ENCODE peak calls at places on chromosomes 12 and 14, in nine cellular contexts. One of them, this sample, is unnamed.

GRCh38 chr12:69027411-69027811 is 94.4 kb upstream of the CPM start:
- DNase-seq in small intestine: no peak
- DNase-seq in IMR-90: peak
- DNase-seq in adrenal gland: no peak
- DNase-seq in tibial nerve: no peak
- DNase-seq in A673: no peak
- DNase-seq in psoas muscle: no peak
- DNase-seq in GM23338: no peak
- DNase-seq in pancreas: no peak
- DNase-seq in this sample: no peak

GRCh38 chr12:42469355-42470006 is 120.1 kb downstream of the PRICKLE1 start:
- DNase-seq in psoas muscle: no peak
- DNase-seq in IMR-90: no peak
- DNase-seq in tibial nerve: no peak
- DNase-seq in pancreas: no peak
- DNase-seq in small intestine: no peak
- DNase-seq in GM23338: no peak
- DNase-seq in A673: no peak
- DNase-seq in adrenal gland: no peak
- DNase-seq in this sample: no peak

GRCh38 chr14:93903342-93904184 is 23.6 kb upstream of the FAM181A start:
- DNase-seq in tibial nerve: no peak
- DNase-seq in adrenal gland: no peak
- DNase-seq in small intestine: no peak
- DNase-seq in pancreas: no peak
- DNase-seq in GM23338: peak
- DNase-seq in IMR-90: no peak
- DNase-seq in psoas muscle: no peak
- DNase-seq in A673: no peak
- DNase-seq in this sample: peak

GRCh38 chr14:69260979-69261605 is 1.1 kb downstream of the GALNT16 start:
- DNase-seq in tibial nerve: no peak
- DNase-seq in IMR-90: no peak
- DNase-seq in small intestine: peak
- DNase-seq in GM23338: peak
- DNase-seq in A673: no peak
- DNase-seq in pancreas: peak
- DNase-seq in adrenal gland: peak
- DNase-seq in psoas muscle: peak
- DNase-seq in this sample: peak

GRCh38 chr12:92297405-92297804 is 151.8 kb upstream of the BTG1 start:
- DNase-seq in small intestine: no peak
- DNase-seq in adrenal gland: no peak
- DNase-seq in psoas muscle: no peak
- DNase-seq in A673: peak
- DNase-seq in pancreas: no peak
- DNase-seq in GM23338: no peak
- DNase-seq in tibial nerve: no peak
- DNase-seq in IMR-90: no peak
- DNase-seq in this sample: no peak

GRCh38 chr12:120706029-120706428 is 4.2 kb upstream of the UNC119B start:
- DNase-seq in GM23338: no peak
- DNase-seq in IMR-90: no peak
- DNase-seq in pancreas: no peak
- DNase-seq in tibial nerve: no peak
- DNase-seq in psoas muscle: no peak
- DNase-seq in A673: no peak
- DNase-seq in adrenal gland: no peak
- DNase-seq in small intestine: no peak
- DNase-seq in this sample: no peak

GRCh38 chr12:76726626-76727025 is 37.3 kb upstream of the ZDHHC17 start:
- DNase-seq in pancreas: no peak
- DNase-seq in A673: no peak
- DNase-seq in tibial nerve: no peak
- DNase-seq in IMR-90: no peak
- DNase-seq in psoas muscle: no peak
- DNase-seq in adrenal gland: no peak
- DNase-seq in GM23338: no peak
- DNase-seq in small intestine: no peak
- DNase-seq in this sample: no peak

GRCh38 chr12:96810057-96810456 is 97.0 kb upstream of the NEDD1 start:
- DNase-seq in IMR-90: no peak
- DNase-seq in small intestine: no peak
- DNase-seq in A673: no peak
- DNase-seq in adrenal gland: no peak
- DNase-seq in pancreas: no peak
- DNase-seq in tibial nerve: no peak
- DNase-seq in psoas muscle: no peak
- DNase-seq in GM23338: peak
- DNase-seq in this sample: no peak

GRCh38 chr12:94534761-94535613 is 75.3 kb upstream of the CEP83 start:
- DNase-seq in pancreas: no peak
- DNase-seq in tibial nerve: no peak
- DNase-seq in adrenal gland: no peak
- DNase-seq in GM23338: peak
- DNase-seq in small intestine: peak
- DNase-seq in IMR-90: no peak
- DNase-seq in psoas muscle: no peak
- DNase-seq in A673: no peak
- DNase-seq in this sample: no peak

GRCh38 chr14:99576304-99576703 is 27.7 kb downstream of the CCDC85C start:
- DNase-seq in GM23338: no peak
- DNase-seq in tibial nerve: no peak
- DNase-seq in A673: no peak
- DNase-seq in IMR-90: no peak
- DNase-seq in adrenal gland: no peak
- DNase-seq in small intestine: no peak
- DNase-seq in psoas muscle: no peak
- DNase-seq in pancreas: peak
- DNase-seq in this sample: no peak

GRCh38 chr12:6644257-6644596 is 3.0 kb downstream of the ACRBP start:
- DNase-seq in GM23338: no peak
- DNase-seq in IMR-90: no peak
- DNase-seq in small intestine: no peak
- DNase-seq in pancreas: no peak
- DNase-seq in tibial nerve: no peak
- DNase-seq in A673: no peak
- DNase-seq in adrenal gland: no peak
- DNase-seq in psoas muscle: no peak
- DNase-seq in this sample: no peak

GRCh38 chr12:6644903-6645302 is 2.3 kb downstream of the ACRBP start:
- DNase-seq in adrenal gland: no peak
- DNase-seq in psoas muscle: no peak
- DNase-seq in small intestine: peak
- DNase-seq in GM23338: peak
- DNase-seq in tibial nerve: peak
- DNase-seq in pancreas: no peak
- DNase-seq in A673: no peak
- DNase-seq in IMR-90: no peak
- DNase-seq in this sample: no peak

GRCh38 chr12:6643569-6644256 is 3.5 kb downstream of the ACRBP start:
- DNase-seq in small intestine: no peak
- DNase-seq in pancreas: no peak
- DNase-seq in tibial nerve: no peak
- DNase-seq in psoas muscle: no peak
- DNase-seq in adrenal gland: no peak
- DNase-seq in IMR-90: no peak
- DNase-seq in GM23338: no peak
- DNase-seq in A673: no peak
- DNase-seq in this sample: no peak

GRCh38 chr12:6647083-6647604 is at the start of gene ACRBP:
- DNase-seq in GM23338: peak
- DNase-seq in pancreas: peak
- DNase-seq in A673: peak
- DNase-seq in adrenal gland: peak
- DNase-seq in small intestine: peak
- DNase-seq in IMR-90: peak
- DNase-seq in tibial nerve: peak
- DNase-seq in psoas muscle: peak
- DNase-seq in this sample: peak

DNA sequence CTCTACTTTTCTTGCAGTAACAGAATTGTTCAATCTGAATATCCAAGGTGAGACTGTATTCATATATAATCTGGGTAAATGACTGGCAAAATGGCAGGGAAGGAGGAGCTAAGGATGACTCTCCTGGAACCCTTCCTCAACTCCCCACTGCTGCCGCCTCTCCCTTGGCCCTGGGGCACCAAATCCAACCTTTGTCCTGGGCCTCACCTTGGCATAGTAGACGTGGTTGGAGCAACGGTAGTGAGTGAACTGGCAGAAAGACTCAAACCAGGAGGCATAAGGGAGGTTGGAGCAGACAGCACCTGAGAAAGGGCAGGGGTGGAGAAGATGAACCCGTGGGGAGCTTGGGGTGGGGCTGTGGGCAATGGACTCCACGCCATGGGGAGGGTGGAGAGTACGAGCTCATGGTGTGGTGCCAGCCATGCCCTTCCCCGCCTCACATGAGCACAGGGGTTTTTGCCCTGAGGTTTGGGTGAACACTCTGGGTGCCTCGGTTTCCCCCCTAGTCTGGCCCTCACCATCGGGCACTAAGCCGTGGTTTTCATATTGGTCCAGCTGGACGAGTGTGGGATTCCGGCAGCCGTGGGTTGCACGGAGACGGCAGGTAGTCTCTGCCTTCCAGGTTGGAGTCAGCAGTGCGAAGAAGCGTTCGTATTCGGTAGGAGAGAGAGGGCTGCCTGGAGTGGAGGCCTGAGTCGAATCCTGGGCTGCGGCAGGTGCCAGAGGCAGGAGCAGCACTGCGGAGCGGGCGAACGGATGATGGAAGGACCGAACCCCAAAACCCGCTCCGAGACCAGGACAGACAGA is 753 bp downstream of the ACRBP start:
- DNase-seq in psoas muscle: no peak
- DNase-seq in A673: no peak
- DNase-seq in tibial nerve: no peak
- DNase-seq in small intestine: peak
- DNase-seq in IMR-90: no peak
- DNase-seq in GM23338: peak
- DNase-seq in pancreas: no peak
- DNase-seq in adrenal gland: peak
- DNase-seq in this sample: no peak
- H3K27ac ChIP-seq in psoas muscle: peak
- H3K27ac ChIP-seq in A673: peak
- H3K27ac ChIP-seq in tibial nerve: peak
- H3K27ac ChIP-seq in small intestine: peak
- H3K27ac ChIP-seq in IMR-90: no peak
- H3K27ac ChIP-seq in GM23338: no peak
- H3K27ac ChIP-seq in pancreas: no peak
- H3K27ac ChIP-seq in adrenal gland: no peak
- H3K27ac ChIP-seq in this sample: peak

GRCh38 chr12:110001596-110001995 is 2.4 kb downstream of the ANKRD13A start:
- DNase-seq in psoas muscle: no peak
- DNase-seq in IMR-90: peak
- DNase-seq in small intestine: no peak
- DNase-seq in adrenal gland: no peak
- DNase-seq in A673: no peak
- DNase-seq in GM23338: no peak
- DNase-seq in tibial nerve: no peak
- DNase-seq in pancreas: no peak
- DNase-seq in this sample: no peak
- H3K27ac ChIP-seq in psoas muscle: peak
- H3K27ac ChIP-seq in IMR-90: peak
- H3K27ac ChIP-seq in small intestine: no peak
- H3K27ac ChIP-seq in adrenal gland: no peak
- H3K27ac ChIP-seq in A673: no peak
- H3K27ac ChIP-seq in GM23338: no peak
- H3K27ac ChIP-seq in tibial nerve: no peak
- H3K27ac ChIP-seq in pancreas: no peak
- H3K27ac ChIP-seq in this sample: peak

DNA sequence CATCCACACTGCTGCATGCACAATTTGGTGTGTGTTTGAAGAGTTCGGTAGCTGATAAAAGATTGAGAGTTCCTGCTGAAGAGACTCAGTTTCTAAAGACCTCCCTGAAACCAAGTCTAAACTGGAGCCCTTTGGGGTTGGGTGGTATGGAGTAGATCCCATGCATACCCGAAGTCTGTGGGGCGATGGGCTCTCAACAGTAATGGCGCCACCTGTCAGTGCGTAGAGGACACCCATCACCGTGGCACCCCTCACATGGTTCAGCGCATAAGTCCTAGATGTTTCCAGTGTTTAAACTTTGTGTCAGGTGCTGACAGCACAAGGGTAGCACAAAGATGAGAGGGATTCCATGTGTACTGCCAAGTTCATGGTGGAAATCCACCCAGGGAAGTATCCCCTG is 85.9 kb downstream of the ESR2 start:
- DNase-seq in tibial nerve: no peak
- DNase-seq in GM23338: no peak
- DNase-seq in IMR-90: no peak
- DNase-seq in pancreas: no peak
- DNase-seq in small intestine: no peak
- DNase-seq in adrenal gland: no peak
- DNase-seq in psoas muscle: no peak
- DNase-seq in A673: no peak
- DNase-seq in this sample: no peak
- H3K27ac ChIP-seq in tibial nerve: no peak
- H3K27ac ChIP-seq in GM23338: no peak
- H3K27ac ChIP-seq in IMR-90: no peak
- H3K27ac ChIP-seq in pancreas: no peak
- H3K27ac ChIP-seq in small intestine: no peak
- H3K27ac ChIP-seq in adrenal gland: no peak
- H3K27ac ChIP-seq in psoas muscle: peak
- H3K27ac ChIP-seq in A673: no peak
- H3K27ac ChIP-seq in this sample: no peak

DNA sequence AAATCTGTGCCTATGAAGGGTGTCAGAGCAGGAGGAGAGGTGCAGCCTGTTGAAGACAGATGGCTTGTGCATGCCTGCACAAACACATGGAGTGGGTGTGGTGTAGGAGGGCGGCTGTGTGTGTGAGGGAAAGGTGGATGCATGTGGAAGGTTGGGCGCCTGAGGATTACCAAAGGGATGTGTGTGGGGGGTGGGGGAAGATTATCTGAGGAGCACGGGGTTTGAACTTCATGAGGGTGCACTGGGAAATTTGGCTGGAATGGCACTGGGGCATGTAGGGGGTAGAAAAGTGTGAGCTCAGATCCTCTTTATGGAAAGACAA is 2.7 kb downstream of the NTF3 start:
- DNase-seq in pancreas: no peak
- DNase-seq in adrenal gland: no peak
- DNase-seq in IMR-90: no peak
- DNase-seq in small intestine: peak
- DNase-seq in A673: no peak
- DNase-seq in tibial nerve: no peak
- DNase-seq in psoas muscle: no peak
- DNase-seq in GM23338: no peak
- DNase-seq in this sample: no peak
- H3K27ac ChIP-seq in pancreas: no peak
- H3K27ac ChIP-seq in adrenal gland: no peak
- H3K27ac ChIP-seq in IMR-90: no peak
- H3K27ac ChIP-seq in small intestine: no peak
- H3K27ac ChIP-seq in A673: no peak
- H3K27ac ChIP-seq in tibial nerve: no peak
- H3K27ac ChIP-seq in psoas muscle: no peak
- H3K27ac ChIP-seq in GM23338: no peak
- H3K27ac ChIP-seq in this sample: no peak

This sample was measured in stomach.